ENCODE peak calls at places on chromosomes 4 and X, in six cellular contexts. T is activated gamma-delta T cell treated with anti-CD3 and anti-CD28 coated beads, Interleukin-2, amount 50 U/mL, for 16 hours; V is SW480; A is keratinocyte; P is omental fat pad; C is GM03348. Z is an unnamed sample.

GRCh38 chr4:11842620-11843263 is 414.0 kb upstream of the HS3ST1 start:
- DNase-seq in T (no peak), V (no peak), A (no peak), P (no peak), C (no peak), Z (no peak)

GRCh38 chr4:26220704-26221103 is 100.1 kb upstream of the RBPJ start:
- DNase-seq in T (no peak), V (no peak), A (no peak), P (no peak), C (peak), Z (no peak)

GRCh38 chr4:2268357-2269205 is 6.7 kb upstream of the MXD4 start:
- DNase-seq in T (no peak), V (no peak), A (no peak), P (no peak), C (no peak), Z (no peak)

GRCh38 chrX:15849555-15849954 is 5.1 kb downstream of the AP1S2 start:
- DNase-seq in T (no peak), V (no peak), A (no peak), P (no peak), C (no peak), Z (no peak)

GRCh38 chrX:64894454-64895038 is 81.7 kb downstream of the ZC4H2 start:
- DNase-seq in T (no peak), V (peak), A (no peak), P (no peak), C (peak), Z (no peak)

GRCh38 chr4:166501941-166502382 is 628.9 kb downstream of the TLL1 start:
- DNase-seq in T (no peak), V (no peak), A (no peak), P (no peak), C (no peak), Z (peak)

GRCh38 chrX:11254417-11255109 is 38.6 kb upstream of the AMELX start:
- DNase-seq in T (no peak), V (no peak), A (no peak), P (no peak), C (no peak), Z (no peak)

GRCh38 chr4:98185279-98185678 is 42.0 kb upstream of the STPG2 start:
- DNase-seq in T (no peak), V (no peak), A (no peak), P (no peak), C (no peak), Z (no peak)

GRCh38 chr4:113113151-113113550 is 63.7 kb downstream of the ANK2 start:
- DNase-seq in T (no peak), V (no peak), A (no peak), P (no peak), C (no peak), Z (no peak)

Z was measured in NCI-H460.